ENCODE peak calls at places on chromosomes 16 and 17, in five cellular contexts. F is PC-3; V is hepatocyte; H is activated CD8-positive, alpha-beta T cell treated with anti-CD3 and anti-CD28 coated beads for 36 hours; U is omental fat pad. R is an unnamed sample.
A peak's percentile ranks its signal among the peaks of the same experiment; 100 is the strongest.

GRCh38 chr17:67606896-67607604 is 110.7 kb upstream of the NOL11 start:
- DNase-seq in F (no peak), V (no peak), H (no peak), U (no peak), R (peak; percentile 74)

GRCh38 chr17:7634384-7634783 is 4.4 kb downstream of the SHBG start:
- DNase-seq in F (peak; percentile 38), V (peak; percentile 72), H (peak; percentile 49), U (no peak), R (no peak)

GRCh38 chr16:10245002-10245401 is 62.8 kb upstream of the GRIN2A start:
- DNase-seq in F (no peak), V (no peak), H (no peak), U (no peak), R (no peak)

GRCh38 chr16:19831678-19832077 is 53.0 kb downstream of the GPRC5B start:
- DNase-seq in F (peak; percentile 67), V (no peak), H (no peak), U (no peak), R (no peak)

GRCh38 chr16:11796227-11797165 is 562 bp downstream of the ZC3H7A start:
- DNase-seq in F (peak; percentile 11), V (peak; percentile 77), H (no peak), U (peak; percentile 33), R (peak; percentile 50)

GRCh38 chr17:49987290-49987585 is 7.8 kb downstream of the DLX3 start:
- DNase-seq in F (no peak), V (no peak), H (no peak), U (no peak), R (no peak)

GRCh38 chr17:40500709-40501108 is 714 bp downstream of the TNS4 start:
- DNase-seq in F (no peak), V (no peak), H (no peak), U (no peak), R (peak; percentile 82)

GRCh38 chr17:76537288-76537577 is 276 bp downstream of the CYGB start:
- DNase-seq in F (no peak), V (no peak), H (no peak), U (no peak), R (no peak)

GRCh38 chr17:41338961-41339485 is 11.6 kb downstream of the KRT33A start:
- DNase-seq in F (peak; percentile 21), V (no peak), H (peak; percentile 52), U (no peak), R (no peak)

GRCh38 chr17:286571-286970 is 66.0 kb downstream of the RPH3AL start:
- DNase-seq in F (no peak), V (no peak), H (no peak), U (no peak), R (peak; percentile 59)

GRCh38 chr16:799948-800833 is at the start of gene GNG13:
- DNase-seq in F (no peak), V (no peak), H (no peak), U (no peak), R (no peak)

GRCh38 chr16:87127061-87127765 is 190.0 kb downstream of the C16orf95 start:
- DNase-seq in F (no peak), V (peak; percentile 62), H (no peak), U (no peak), R (peak; percentile 37)

GRCh38 chr16:48438414-48438813 is 53.2 kb upstream of the SIAH1 start:
- DNase-seq in F (peak; percentile 50), V (no peak), H (no peak), U (no peak), R (no peak)

GRCh38 chr16:80144191-80144590 is 396.6 kb upstream of the DYNLRB2 start:
- DNase-seq in F (no peak), V (no peak), H (no peak), U (no peak), R (no peak)

GRCh38 chr16:369866-370436 is 387 bp downstream of the MRPL28 start:
- DNase-seq in F (peak; percentile 9), V (peak; percentile 56), H (no peak), U (no peak), R (no peak)

GRCh38 chr16:88309905-88310259 is 72.9 kb upstream of the ZNF469 start:
- DNase-seq in F (peak; percentile 13), V (peak; percentile 54), H (no peak), U (no peak), R (no peak)

GRCh38 chr16:54282202-54282922 is 4.2 kb downstream of the IRX3 start:
- DNase-seq in F (peak; percentile 4), V (peak; percentile 78), H (peak; percentile 56), U (no peak), R (no peak)

GRCh38 chr16:48231675-48232214 is 12.4 kb upstream of the LONP2 start:
- DNase-seq in F (peak; percentile 20), V (peak; percentile 46), H (peak; percentile 73), U (no peak), R (no peak)

GRCh38 chr17:40298726-40299125 is 10.3 kb upstream of the RARA start:
- DNase-seq in F (no peak), V (no peak), H (no peak), U (no peak), R (no peak)

GRCh38 chr17:77527394-77527793 is 386.6 kb downstream of the SEC14L1 start:
- DNase-seq in F (no peak), V (no peak), H (no peak), U (no peak), R (no peak)

GRCh38 chr17:35373984-35374765 is 754 bp upstream of the SLFN11 start:
- DNase-seq in F (peak; percentile 34), V (peak; percentile 23), H (peak; percentile 80), U (no peak), R (peak; percentile 93)

GRCh38 chr17:71436479-71436878 is 684.3 kb upstream of the SOX9 start:
- DNase-seq in F (peak; percentile 52), V (no peak), H (no peak), U (no peak), R (no peak)

GRCh38 chr17:59783221-59784016 is 76.0 kb downstream of the VMP1 start:
- DNase-seq in F (peak; percentile 74), V (no peak), H (no peak), U (no peak), R (no peak)

GRCh38 chr16:87819983-87820382 is 49.3 kb downstream of the SLC7A5 start:
- DNase-seq in F (no peak), V (no peak), H (no peak), U (no peak), R (no peak)

GRCh38 chr16:20763461-20764232 is at the start of gene ACSM3:
- DNase-seq in F (peak; percentile 83), V (peak; percentile 90), H (peak; percentile 76), U (no peak), R (peak; percentile 74)

GRCh38 chr16:77825196-77825595 is 36.8 kb downstream of the VAT1L start:
- DNase-seq in F (no peak), V (no peak), H (no peak), U (no peak), R (no peak)

GRCh38 chr16:47016700-47017133 is 43.2 kb upstream of the DNAJA2 start:
- DNase-seq in F (no peak), V (no peak), H (peak; percentile 31), U (no peak), R (no peak)

GRCh38 chr17:7261377-7262191 is 694 bp downstream of the CLDN7 start:
- DNase-seq in F (no peak), V (peak; percentile 38), H (peak; percentile 45), U (no peak), R (no peak)

GRCh38 chr17:48023408-48024148 is 14.0 kb downstream of the COPZ2 start:
- DNase-seq in F (peak; percentile 94), V (peak; percentile 83), H (peak; percentile 73), U (peak; percentile 59), R (peak; percentile 95)
- TF ChIP-seq CTCF in F (peak; percentile 42), V (peak; percentile 22), H (peak; percentile 28), U (no peak), R (no peak)

DNA sequence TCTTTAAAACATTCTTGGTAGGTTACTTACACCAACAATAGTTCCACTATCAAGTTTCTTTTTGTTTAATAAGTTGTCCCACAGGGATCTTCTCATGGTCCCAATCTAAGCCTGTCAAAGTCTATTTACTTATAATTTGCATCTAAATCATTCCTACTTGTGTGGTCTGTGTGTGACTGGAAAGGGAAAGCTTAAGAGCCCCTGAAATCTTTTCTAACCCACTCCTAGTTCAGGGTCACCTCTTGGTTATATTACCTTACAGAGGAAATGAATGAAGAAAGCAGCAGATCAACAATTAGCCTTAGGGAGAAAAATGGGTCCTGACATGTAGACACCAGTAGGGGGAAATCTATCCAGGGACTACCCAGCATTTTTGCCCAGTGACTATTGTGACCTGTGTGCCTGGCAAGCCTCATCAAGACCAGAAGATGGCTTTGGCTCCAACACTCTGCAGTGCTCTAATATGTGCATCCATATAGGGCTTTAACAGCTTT is 110.4 kb upstream of the HAS3 start:
- DNase-seq in F (peak; percentile 70), V (peak; percentile 26), H (no peak), U (no peak), R (peak; percentile 21)
- TF ChIP-seq CTCF in F (peak; percentile 58), V (peak; percentile 23), H (no peak), U (no peak), R (no peak)

DNA sequence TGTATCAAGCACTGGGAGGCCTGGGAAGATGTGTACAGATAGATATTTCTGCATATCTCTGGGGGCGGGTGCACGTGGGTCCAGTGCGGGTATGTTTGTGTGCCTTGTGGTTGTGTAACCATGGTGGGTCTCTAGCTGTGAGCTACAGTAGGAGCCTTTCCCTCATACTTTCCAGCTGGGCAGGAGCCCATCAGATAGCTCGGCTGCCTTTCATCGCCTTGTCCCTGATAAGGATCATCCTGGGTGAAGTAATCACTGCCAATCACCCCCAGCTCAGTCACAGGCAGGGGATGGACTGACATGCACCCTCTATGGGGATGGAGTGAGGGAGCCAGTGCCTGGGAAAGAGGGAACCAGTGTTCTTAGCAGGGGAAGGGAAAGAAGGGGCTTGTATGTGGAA is 3.2 kb upstream of the SCRN2 start:
- DNase-seq in F (no peak), V (no peak), H (no peak), U (no peak), R (no peak)
- TF ChIP-seq CTCF in F (no peak), V (no peak), H (no peak), U (no peak), R (no peak)

GRCh38 chr17:15478845-15479244 is 11.4 kb upstream of the CDRT4 start:
- DNase-seq in F (no peak), V (no peak), H (no peak), U (no peak), R (no peak)
- TF ChIP-seq CTCF in F (no peak), V (no peak), H (no peak), U (no peak), R (no peak)

GRCh38 chr17:81517339-81518112 is 4.9 kb upstream of the ACTG1 start:
- DNase-seq in F (no peak), V (no peak), H (peak; percentile 49), U (no peak), R (no peak)
- TF ChIP-seq CTCF in F (no peak), V (no peak), H (no peak), U (no peak), R (no peak)

GRCh38 chr17:27529230-27529796 is 73.1 kb downstream of the KSR1 start:
- DNase-seq in F (no peak), V (no peak), H (peak; percentile 58), U (no peak), R (no peak)
- TF ChIP-seq CTCF in F (no peak), V (no peak), H (no peak), U (no peak), R (no peak)

R was measured in lower leg skin.